ENCODE peak calls at places on chromosome 7, in four cellular contexts. One of them, this sample, is unnamed.

GRCh38 chr7:77202544-77202976 is 2.9 kb upstream of the FGL2 start:
- DNase-seq in H9: no peak
- DNase-seq in mesendoderm: no peak
- DNase-seq in IMR-90: no peak
- DNase-seq in this sample: no peak

GRCh38 chr7:33040803-33041516 is 21.6 kb downstream of the NT5C3A start:
- DNase-seq in H9: no peak
- DNase-seq in mesendoderm: no peak
- DNase-seq in IMR-90: peak; percentile 36
- DNase-seq in this sample: no peak

GRCh38 chr7:106110885-106111670 is 1.0 kb downstream of the SYPL1 start:
- DNase-seq in H9: no peak
- DNase-seq in mesendoderm: no peak
- DNase-seq in IMR-90: no peak
- DNase-seq in this sample: no peak

GRCh38 chr7:139701908-139702307 is 75.9 kb downstream of the HIPK2 start:
- DNase-seq in H9: no peak
- DNase-seq in mesendoderm: no peak
- DNase-seq in IMR-90: no peak
- DNase-seq in this sample: no peak

GRCh38 chr7:131538791-131539179 is 17.6 kb downstream of the PODXL start:
- DNase-seq in H9: no peak
- DNase-seq in mesendoderm: peak; percentile 64
- DNase-seq in IMR-90: no peak
- DNase-seq in this sample: no peak

GRCh38 chr7:22809902-22810642 is 12.6 kb downstream of the TOMM7 start:
- DNase-seq in H9: no peak
- DNase-seq in mesendoderm: peak; percentile 75
- DNase-seq in IMR-90: no peak
- DNase-seq in this sample: no peak

GRCh38 chr7:130344248-130344866 is at the start of gene CPA5:
- DNase-seq in H9: no peak
- DNase-seq in mesendoderm: no peak
- DNase-seq in IMR-90: no peak
- DNase-seq in this sample: no peak

GRCh38 chr7:73606801-73607691 is 17.3 kb downstream of the MLXIPL start:
- DNase-seq in H9: peak; percentile 85
- DNase-seq in mesendoderm: peak; percentile 67
- DNase-seq in IMR-90: peak; percentile 10
- DNase-seq in this sample: no peak

GRCh38 chr7:45984386-45985295 is 63.6 kb upstream of the IGFBP3 start:
- DNase-seq in H9: no peak
- DNase-seq in mesendoderm: peak; percentile 32
- DNase-seq in IMR-90: no peak
- DNase-seq in this sample: no peak

GRCh38 chr7:135889823-135890222 is 87.3 kb downstream of the MTPN start:
- DNase-seq in H9: no peak
- DNase-seq in mesendoderm: no peak
- DNase-seq in IMR-90: no peak
- DNase-seq in this sample: no peak

GRCh38 chr7:92808006-92808405 is 28.4 kb downstream of the CDK6 start:
- DNase-seq in H9: no peak
- DNase-seq in mesendoderm: no peak
- DNase-seq in IMR-90: peak; percentile 47
- DNase-seq in this sample: no peak

GRCh38 chr7:98211221-98211675 is at the start of gene BHLHA15:
- DNase-seq in H9: peak; percentile 67
- DNase-seq in mesendoderm: peak; percentile 28
- DNase-seq in IMR-90: no peak
- DNase-seq in this sample: no peak

GRCh38 chr7:84536256-84536870 is 341.8 kb upstream of the SEMA3A start:
- DNase-seq in H9: no peak
- DNase-seq in mesendoderm: peak; percentile 63
- DNase-seq in IMR-90: no peak
- DNase-seq in this sample: no peak

GRCh38 chr7:43761919-43762318 is 3.4 kb downstream of the BLVRA start:
- DNase-seq in H9: no peak
- DNase-seq in mesendoderm: no peak
- DNase-seq in IMR-90: peak; percentile 46
- DNase-seq in this sample: no peak

GRCh38 chr7:78792624-78793023 is 660.8 kb downstream of the MAGI2 start:
- DNase-seq in H9: no peak
- DNase-seq in mesendoderm: no peak
- DNase-seq in IMR-90: peak; percentile 2
- DNase-seq in this sample: no peak

GRCh38 chr7:78139335-78139734 is 340.8 kb downstream of the PHTF2 start:
- DNase-seq in H9: no peak
- DNase-seq in mesendoderm: no peak
- DNase-seq in IMR-90: peak; percentile 56
- DNase-seq in this sample: no peak

GRCh38 chr7:18144171-18144570 is 116.5 kb upstream of the PRPS1L1 start:
- DNase-seq in H9: no peak
- DNase-seq in mesendoderm: no peak
- DNase-seq in IMR-90: no peak
- DNase-seq in this sample: no peak

GRCh38 chr7:74043523-74043951 is 15.6 kb downstream of the ELN start:
- DNase-seq in H9: peak; percentile 78
- DNase-seq in mesendoderm: peak; percentile 56
- DNase-seq in IMR-90: peak; percentile 64
- DNase-seq in this sample: no peak

GRCh38 chr7:157581740-157582139 is 244.9 kb downstream of the DNAJB6 start:
- DNase-seq in H9: no peak
- DNase-seq in mesendoderm: no peak
- DNase-seq in IMR-90: no peak
- DNase-seq in this sample: no peak

GRCh38 chr7:134182078-134182477 is 54.9 kb downstream of the LRGUK start:
- DNase-seq in H9: no peak
- DNase-seq in mesendoderm: no peak
- DNase-seq in IMR-90: no peak
- DNase-seq in this sample: no peak

GRCh38 chr7:153920897-153921296 is 131.3 kb upstream of the DPP6 start:
- DNase-seq in H9: no peak
- DNase-seq in mesendoderm: no peak
- DNase-seq in IMR-90: no peak
- DNase-seq in this sample: no peak

GRCh38 chr7:82050792-82051191 is 280.9 kb upstream of the HGF start:
- DNase-seq in H9: no peak
- DNase-seq in mesendoderm: no peak
- DNase-seq in IMR-90: peak; percentile 87
- DNase-seq in this sample: no peak

GRCh38 chr7:47956220-47956619 is 8.0 kb upstream of the PKD1L1 start:
- DNase-seq in H9: no peak
- DNase-seq in mesendoderm: peak; percentile 45
- DNase-seq in IMR-90: no peak
- DNase-seq in this sample: no peak

GRCh38 chr7:104963991-104964385 is 50.0 kb upstream of the KMT2E start:
- DNase-seq in H9: no peak
- DNase-seq in mesendoderm: peak; percentile 57
- DNase-seq in IMR-90: peak; percentile 96
- DNase-seq in this sample: no peak

DNA sequence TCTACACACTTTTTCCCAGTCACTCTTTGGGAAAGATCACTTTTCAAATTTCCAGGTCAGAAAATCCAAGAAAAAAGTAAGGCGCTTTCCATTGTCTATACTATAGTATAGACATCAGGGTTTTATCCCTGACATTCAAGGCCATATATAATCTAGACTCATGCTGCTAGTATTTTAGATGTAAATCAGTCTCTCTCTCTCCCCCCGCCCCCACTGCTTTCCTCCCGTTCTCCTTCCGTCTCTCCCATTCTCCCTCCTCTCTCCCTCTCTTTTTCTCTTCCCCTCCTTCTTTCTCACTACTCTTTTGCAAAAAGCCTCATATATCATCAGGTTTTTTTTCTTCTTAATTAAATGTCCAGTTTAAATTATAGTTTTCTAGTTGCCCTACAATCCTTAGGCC is 154.8 kb downstream of the PHF14 start:
- DNase-seq in H9: no peak
- DNase-seq in mesendoderm: peak; percentile 19
- DNase-seq in IMR-90: no peak
- DNase-seq in this sample: no peak
- H2BK120ac ChIP-seq in H9: no peak overlapping the region
- H2BK120ac ChIP-seq in mesendoderm: no peak overlapping the region
- H2BK120ac ChIP-seq in IMR-90: no peak overlapping the region
- H2BK120ac ChIP-seq in this sample: no peak overlapping the region

GRCh38 chr7:1151156-1151555 is 8.8 kb downstream of the ZFAND2A start:
- DNase-seq in H9: no peak
- DNase-seq in mesendoderm: no peak
- DNase-seq in IMR-90: no peak
- DNase-seq in this sample: no peak

GRCh38 chr7:1152492-1152891 is 7.5 kb downstream of the ZFAND2A start:
- DNase-seq in H9: no peak
- DNase-seq in mesendoderm: no peak
- DNase-seq in IMR-90: no peak
- DNase-seq in this sample: no peak

GRCh38 chr7:1150400-1151002 is 9.5 kb downstream of the ZFAND2A start:
- DNase-seq in H9: no peak
- DNase-seq in mesendoderm: no peak
- DNase-seq in IMR-90: no peak
- DNase-seq in this sample: no peak

GRCh38 chr7:1151653-1152425 is 8.2 kb downstream of the ZFAND2A start:
- DNase-seq in H9: no peak
- DNase-seq in mesendoderm: no peak
- DNase-seq in IMR-90: no peak
- DNase-seq in this sample: no peak

DNA sequence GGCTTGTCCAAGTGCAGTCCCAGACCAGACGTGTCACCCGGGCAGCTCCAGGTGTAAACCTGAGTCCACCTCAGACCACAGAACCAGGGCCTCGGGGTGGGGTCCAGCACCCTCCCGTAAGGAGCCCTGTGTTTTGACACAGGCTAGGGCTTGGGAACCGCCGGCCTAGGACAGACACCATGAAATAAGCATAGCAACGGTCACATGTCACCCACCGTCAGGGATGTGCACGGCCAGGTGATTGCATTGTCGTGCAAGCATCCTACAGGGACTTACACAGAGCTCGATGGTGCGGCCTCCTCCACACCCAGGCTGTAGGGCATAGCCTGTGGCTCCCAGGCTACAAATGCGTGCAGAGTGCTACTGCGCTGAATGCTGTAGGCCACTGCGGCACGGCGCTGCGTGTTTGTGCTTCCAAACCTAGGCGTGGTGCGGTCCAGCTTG is 10.6 kb downstream of the ZFAND2A start:
- DNase-seq in H9: no peak
- DNase-seq in mesendoderm: no peak
- DNase-seq in IMR-90: no peak
- DNase-seq in this sample: no peak
- H2BK120ac ChIP-seq in H9: no peak overlapping the region
- H2BK120ac ChIP-seq in mesendoderm: no peak overlapping the region
- H2BK120ac ChIP-seq in IMR-90: no peak overlapping the region
- H2BK120ac ChIP-seq in this sample: no peak overlapping the region

GRCh38 chr7:108127461-108127860 is 2.7 kb downstream of the LAMB4 start:
- DNase-seq in H9: no peak
- DNase-seq in mesendoderm: no peak
- DNase-seq in IMR-90: no peak
- DNase-seq in this sample: no peak
- H2BK120ac ChIP-seq in H9: no peak overlapping the region
- H2BK120ac ChIP-seq in mesendoderm: no peak overlapping the region
- H2BK120ac ChIP-seq in IMR-90: no peak overlapping the region
- H2BK120ac ChIP-seq in this sample: no peak overlapping the region

DNA sequence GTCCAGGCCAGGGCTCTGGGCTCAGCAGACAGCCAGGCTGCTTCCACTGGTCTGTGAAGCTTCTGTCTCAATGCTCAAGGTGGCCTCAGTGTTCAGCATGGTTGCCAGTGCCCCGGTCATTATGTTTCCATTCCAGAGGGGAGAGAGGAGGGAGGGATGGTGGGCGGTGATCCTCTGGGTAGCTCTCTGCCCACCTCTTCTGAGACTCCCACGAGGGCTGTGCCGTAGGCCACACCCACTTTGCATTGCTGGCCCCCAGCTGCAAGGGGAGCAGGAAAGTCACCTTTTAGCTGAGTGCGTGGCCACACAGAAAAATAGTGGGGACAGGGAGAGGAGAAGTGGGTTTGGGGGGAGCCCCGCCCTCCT is 42.5 kb downstream of the FOXK1 start:
- DNase-seq in H9: no peak
- DNase-seq in mesendoderm: peak; percentile 30
- DNase-seq in IMR-90: peak; percentile 47
- DNase-seq in this sample: no peak
- H2BK120ac ChIP-seq in H9: no peak overlapping the region
- H2BK120ac ChIP-seq in mesendoderm: no peak overlapping the region
- H2BK120ac ChIP-seq in IMR-90: peak overlapping the region; percentile 81
- H2BK120ac ChIP-seq in this sample: no peak overlapping the region

GRCh38 chr7:40437498-40437897 is 302.7 kb downstream of the SUGCT start:
- DNase-seq in H9: no peak
- DNase-seq in mesendoderm: peak; percentile 87
- DNase-seq in IMR-90: peak; percentile 95
- DNase-seq in this sample: no peak

GRCh38 chr7:40436761-40437160 is 302.0 kb downstream of the SUGCT start:
- DNase-seq in H9: no peak
- DNase-seq in mesendoderm: no peak
- DNase-seq in IMR-90: no peak
- DNase-seq in this sample: no peak

GRCh38 chr7:40437936-40438634 is 303.3 kb downstream of the SUGCT start:
- DNase-seq in H9: no peak
- DNase-seq in mesendoderm: no peak
- DNase-seq in IMR-90: peak; percentile 20
- DNase-seq in this sample: no peak
- H2BK120ac ChIP-seq in H9: no peak overlapping the region
- H2BK120ac ChIP-seq in mesendoderm: no peak overlapping the region
- H2BK120ac ChIP-seq in IMR-90: peak overlapping the region; percentile 99
- H2BK120ac ChIP-seq in this sample: no peak overlapping the region